ENCODE peak calls at places on chromosomes 6 and 20, in seven cellular contexts. One of them, this sample, is unnamed.

GRCh38 chr6:82270791-82271392 is 23.3 kb upstream of the IBTK start:
- DNase-seq in esophagus muscularis mucosa: no peak
- DNase-seq in tibial nerve: no peak
- DNase-seq in suprapubic skin: no peak
- DNase-seq in K562: peak
- DNase-seq in sigmoid colon: no peak
- DNase-seq in transverse colon: no peak
- DNase-seq in this sample: no peak

GRCh38 chr6:3517350-3517749 is 60.5 kb upstream of the SLC22A23 start:
- DNase-seq in esophagus muscularis mucosa: no peak
- DNase-seq in tibial nerve: peak
- DNase-seq in suprapubic skin: no peak
- DNase-seq in K562: no peak
- DNase-seq in sigmoid colon: no peak
- DNase-seq in transverse colon: no peak
- DNase-seq in this sample: no peak

GRCh38 chr6:53543341-53544010 is 1.4 kb downstream of the GCLC start:
- DNase-seq in esophagus muscularis mucosa: no peak
- DNase-seq in tibial nerve: no peak
- DNase-seq in suprapubic skin: no peak
- DNase-seq in K562: peak
- DNase-seq in sigmoid colon: no peak
- DNase-seq in transverse colon: no peak
- DNase-seq in this sample: no peak

GRCh38 chr6:34146801-34147592 is 1.1 kb upstream of the GRM4 start:
- DNase-seq in esophagus muscularis mucosa: no peak
- DNase-seq in tibial nerve: no peak
- DNase-seq in suprapubic skin: no peak
- DNase-seq in K562: no peak
- DNase-seq in sigmoid colon: peak
- DNase-seq in transverse colon: no peak
- DNase-seq in this sample: no peak

GRCh38 chr6:150363733-150364132 is 5.1 kb upstream of the IYD start:
- DNase-seq in esophagus muscularis mucosa: peak
- DNase-seq in tibial nerve: no peak
- DNase-seq in suprapubic skin: no peak
- DNase-seq in K562: peak
- DNase-seq in sigmoid colon: no peak
- DNase-seq in transverse colon: no peak
- DNase-seq in this sample: no peak

GRCh38 chr6:119323478-119323877 is 26.1 kb downstream of the MAN1A1 start:
- DNase-seq in esophagus muscularis mucosa: no peak
- DNase-seq in tibial nerve: no peak
- DNase-seq in suprapubic skin: no peak
- DNase-seq in K562: no peak
- DNase-seq in sigmoid colon: no peak
- DNase-seq in transverse colon: no peak
- DNase-seq in this sample: no peak

GRCh38 chr6:170108890-170109587 is 181.8 kb downstream of the DLL1 start:
- DNase-seq in esophagus muscularis mucosa: no peak
- DNase-seq in tibial nerve: no peak
- DNase-seq in suprapubic skin: peak
- DNase-seq in K562: no peak
- DNase-seq in sigmoid colon: peak
- DNase-seq in transverse colon: no peak
- DNase-seq in this sample: no peak

GRCh38 chr6:157120523-157121232 is 202.6 kb downstream of the TMEM242 start:
- DNase-seq in esophagus muscularis mucosa: no peak
- DNase-seq in tibial nerve: no peak
- DNase-seq in suprapubic skin: no peak
- DNase-seq in K562: no peak
- DNase-seq in sigmoid colon: no peak
- DNase-seq in transverse colon: no peak
- DNase-seq in this sample: no peak

GRCh38 chr6:134642819-134643218 is 307.1 kb downstream of the ALDH8A1 start:
- DNase-seq in esophagus muscularis mucosa: no peak
- DNase-seq in tibial nerve: no peak
- DNase-seq in suprapubic skin: no peak
- DNase-seq in K562: no peak
- DNase-seq in sigmoid colon: no peak
- DNase-seq in transverse colon: no peak
- DNase-seq in this sample: no peak

GRCh38 chr6:107658920-107659879 is 164.9 kb downstream of the SCML4 start:
- DNase-seq in esophagus muscularis mucosa: no peak
- DNase-seq in tibial nerve: no peak
- DNase-seq in suprapubic skin: no peak
- DNase-seq in K562: no peak
- DNase-seq in sigmoid colon: no peak
- DNase-seq in transverse colon: no peak
- DNase-seq in this sample: no peak

GRCh38 chr6:142819603-142820335 is 125.2 kb downstream of the HIVEP2 start:
- DNase-seq in esophagus muscularis mucosa: no peak
- DNase-seq in tibial nerve: no peak
- DNase-seq in suprapubic skin: no peak
- DNase-seq in K562: no peak
- DNase-seq in sigmoid colon: no peak
- DNase-seq in transverse colon: no peak
- DNase-seq in this sample: no peak

GRCh38 chr6:142372348-142372747 is 70.5 kb downstream of the ADGRG6 start:
- DNase-seq in esophagus muscularis mucosa: no peak
- DNase-seq in tibial nerve: no peak
- DNase-seq in suprapubic skin: no peak
- DNase-seq in K562: no peak
- DNase-seq in sigmoid colon: no peak
- DNase-seq in transverse colon: no peak
- DNase-seq in this sample: no peak

GRCh38 chr6:22102671-22103070 is 194.2 kb downstream of the PRL start:
- DNase-seq in esophagus muscularis mucosa: no peak
- DNase-seq in tibial nerve: no peak
- DNase-seq in suprapubic skin: no peak
- DNase-seq in K562: no peak
- DNase-seq in sigmoid colon: no peak
- DNase-seq in transverse colon: no peak
- DNase-seq in this sample: no peak

GRCh38 chr6:48670546-48670945 is 559.5 kb upstream of the PTCHD4 start:
- DNase-seq in esophagus muscularis mucosa: no peak
- DNase-seq in tibial nerve: no peak
- DNase-seq in suprapubic skin: no peak
- DNase-seq in K562: no peak
- DNase-seq in sigmoid colon: no peak
- DNase-seq in transverse colon: no peak
- DNase-seq in this sample: no peak

GRCh38 chr6:90429713-90430112 is 133.1 kb upstream of the BACH2 start:
- DNase-seq in esophagus muscularis mucosa: no peak
- DNase-seq in tibial nerve: no peak
- DNase-seq in suprapubic skin: no peak
- DNase-seq in K562: peak
- DNase-seq in sigmoid colon: no peak
- DNase-seq in transverse colon: no peak
- DNase-seq in this sample: no peak

GRCh38 chr20:61589055-61589385 is 337.0 kb downstream of the CDH4 start:
- DNase-seq in esophagus muscularis mucosa: no peak
- DNase-seq in tibial nerve: no peak
- DNase-seq in suprapubic skin: no peak
- DNase-seq in K562: no peak
- DNase-seq in sigmoid colon: no peak
- DNase-seq in transverse colon: no peak
- DNase-seq in this sample: no peak

GRCh38 chr6:68235192-68235812 is 399.8 kb upstream of the ADGRB3 start:
- DNase-seq in esophagus muscularis mucosa: no peak
- DNase-seq in tibial nerve: no peak
- DNase-seq in suprapubic skin: no peak
- DNase-seq in K562: no peak
- DNase-seq in sigmoid colon: no peak
- DNase-seq in transverse colon: no peak
- DNase-seq in this sample: no peak

GRCh38 chr20:2871111-2871465 is 2.2 kb upstream of the PTPRA start:
- DNase-seq in esophagus muscularis mucosa: no peak
- DNase-seq in tibial nerve: no peak
- DNase-seq in suprapubic skin: no peak
- DNase-seq in K562: peak
- DNase-seq in sigmoid colon: peak
- DNase-seq in transverse colon: no peak
- DNase-seq in this sample: no peak

DNA sequence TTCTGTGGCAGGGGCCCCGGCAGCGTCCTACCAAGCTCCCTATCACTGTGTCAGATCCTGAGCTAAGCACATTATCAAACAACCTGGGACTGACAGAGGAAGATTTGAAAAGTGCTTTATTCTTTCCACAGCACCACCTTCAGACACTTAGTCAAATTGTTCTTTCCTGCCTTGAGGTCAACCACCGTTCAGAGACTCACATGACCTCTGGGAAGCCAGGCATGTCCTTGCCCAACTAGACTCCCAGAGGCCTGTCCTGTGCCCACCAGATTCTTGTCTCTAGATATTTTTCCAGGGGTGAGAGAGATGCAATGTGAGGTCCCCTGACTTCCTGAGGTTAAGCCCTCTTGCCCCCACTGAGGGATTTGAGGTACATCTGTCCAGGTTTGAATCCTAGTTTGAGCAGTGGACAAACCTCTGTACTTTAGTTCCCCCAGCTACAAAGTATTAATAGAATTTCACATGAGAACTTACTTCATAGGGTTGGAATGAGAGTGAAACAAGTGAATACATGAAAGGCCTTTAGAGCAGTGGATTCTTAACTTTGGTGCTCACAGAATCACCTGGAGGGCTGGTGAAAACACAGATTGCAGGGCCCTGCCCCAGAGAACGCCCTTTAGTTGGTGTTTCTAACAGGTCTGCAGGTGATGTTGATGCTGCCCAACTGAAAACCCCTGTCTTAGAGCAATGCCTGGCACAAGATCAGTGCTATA is 179.8 kb downstream of the CLIC5 start:
- DNase-seq in esophagus muscularis mucosa: no peak
- DNase-seq in tibial nerve: no peak
- DNase-seq in suprapubic skin: no peak
- DNase-seq in K562: no peak
- DNase-seq in sigmoid colon: no peak
- DNase-seq in transverse colon: no peak
- DNase-seq in this sample: no peak
- TF ChIP-seq CTCF in esophagus muscularis mucosa: no peak
- TF ChIP-seq CTCF in tibial nerve: no peak
- TF ChIP-seq CTCF in suprapubic skin: no peak
- TF ChIP-seq CTCF in K562: no peak
- TF ChIP-seq CTCF in sigmoid colon: no peak
- TF ChIP-seq CTCF in transverse colon: no peak
- TF ChIP-seq CTCF in this sample: no peak

DNA sequence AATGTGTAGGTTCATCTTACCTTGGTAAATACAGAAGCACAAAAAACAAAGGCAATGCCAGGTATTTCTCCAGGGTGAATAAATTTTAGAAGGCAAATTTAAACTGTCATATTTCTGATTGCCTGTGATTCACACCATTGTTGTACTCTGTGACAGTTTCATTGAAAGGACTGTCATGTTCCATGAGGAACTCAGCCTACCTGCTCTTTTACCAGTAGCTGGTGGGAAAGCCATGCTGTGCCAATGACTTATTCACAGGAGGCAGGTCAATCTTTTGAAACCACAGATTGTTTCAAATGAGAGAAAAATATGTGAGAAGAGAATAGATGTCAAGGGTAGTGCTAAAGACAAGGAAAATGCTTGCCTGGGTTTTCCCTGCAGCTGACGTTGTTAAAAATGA is 206.4 kb downstream of the LAMA2 start:
- DNase-seq in esophagus muscularis mucosa: no peak
- DNase-seq in tibial nerve: no peak
- DNase-seq in suprapubic skin: no peak
- DNase-seq in K562: no peak
- DNase-seq in sigmoid colon: no peak
- DNase-seq in transverse colon: no peak
- DNase-seq in this sample: no peak
- TF ChIP-seq EP300 in esophagus muscularis mucosa: no peak
- TF ChIP-seq EP300 in tibial nerve: no peak
- TF ChIP-seq EP300 in suprapubic skin: no peak
- TF ChIP-seq EP300 in K562: no peak
- TF ChIP-seq EP300 in sigmoid colon: no peak
- TF ChIP-seq EP300 in transverse colon: no peak
- TF ChIP-seq EP300 in this sample: no peak

GRCh38 chr6:25025919-25026301 is 90.2 kb upstream of the RIPOR2 start:
- DNase-seq in esophagus muscularis mucosa: no peak
- DNase-seq in tibial nerve: no peak
- DNase-seq in suprapubic skin: no peak
- DNase-seq in K562: no peak
- DNase-seq in sigmoid colon: no peak
- DNase-seq in transverse colon: no peak
- DNase-seq in this sample: no peak
- TF ChIP-seq CTCF in esophagus muscularis mucosa: no peak
- TF ChIP-seq CTCF in tibial nerve: no peak
- TF ChIP-seq CTCF in suprapubic skin: no peak
- TF ChIP-seq CTCF in K562: no peak
- TF ChIP-seq CTCF in sigmoid colon: no peak
- TF ChIP-seq CTCF in transverse colon: no peak
- TF ChIP-seq CTCF in this sample: no peak

GRCh38 chr6:43262000-43262779 is 18.9 kb downstream of the TTBK1 start:
- DNase-seq in esophagus muscularis mucosa: no peak
- DNase-seq in tibial nerve: no peak
- DNase-seq in suprapubic skin: no peak
- DNase-seq in K562: no peak
- DNase-seq in sigmoid colon: no peak
- DNase-seq in transverse colon: no peak
- DNase-seq in this sample: no peak
- TF ChIP-seq EP300 in esophagus muscularis mucosa: no peak
- TF ChIP-seq EP300 in tibial nerve: no peak
- TF ChIP-seq EP300 in suprapubic skin: no peak
- TF ChIP-seq EP300 in K562: no peak
- TF ChIP-seq EP300 in sigmoid colon: no peak
- TF ChIP-seq EP300 in transverse colon: no peak
- TF ChIP-seq EP300 in this sample: no peak

GRCh38 chr6:46491201-46491788 is at the start of gene RCAN2:
- DNase-seq in esophagus muscularis mucosa: no peak
- DNase-seq in tibial nerve: peak
- DNase-seq in suprapubic skin: peak
- DNase-seq in K562: no peak
- DNase-seq in sigmoid colon: peak
- DNase-seq in transverse colon: peak
- DNase-seq in this sample: peak

GRCh38 chr6:46490425-46491200 is 636 bp downstream of the RCAN2 start:
- DNase-seq in esophagus muscularis mucosa: no peak
- DNase-seq in tibial nerve: no peak
- DNase-seq in suprapubic skin: peak
- DNase-seq in K562: no peak
- DNase-seq in sigmoid colon: peak
- DNase-seq in transverse colon: peak
- DNase-seq in this sample: peak

GRCh38 chr6:46486186-46486585 is 5.1 kb downstream of the RCAN2 start:
- DNase-seq in esophagus muscularis mucosa: no peak
- DNase-seq in tibial nerve: no peak
- DNase-seq in suprapubic skin: no peak
- DNase-seq in K562: no peak
- DNase-seq in sigmoid colon: no peak
- DNase-seq in transverse colon: no peak
- DNase-seq in this sample: no peak

GRCh38 chr6:46491789-46492547 is 719 bp upstream of the RCAN2 start:
- DNase-seq in esophagus muscularis mucosa: no peak
- DNase-seq in tibial nerve: peak
- DNase-seq in suprapubic skin: peak
- DNase-seq in K562: no peak
- DNase-seq in sigmoid colon: no peak
- DNase-seq in transverse colon: peak
- DNase-seq in this sample: peak
- TF ChIP-seq CTCF in esophagus muscularis mucosa: peak
- TF ChIP-seq CTCF in tibial nerve: peak
- TF ChIP-seq CTCF in suprapubic skin: peak
- TF ChIP-seq CTCF in K562: peak
- TF ChIP-seq CTCF in sigmoid colon: peak
- TF ChIP-seq CTCF in transverse colon: no peak
- TF ChIP-seq CTCF in this sample: peak

This sample was measured in ovary.